ENCODE peak calls at places on chromosome X, in six cellular contexts. L is GM23248, A is HCT116, E is neural progenitor cell, H is GM23338, Z is PC-3. D is an unnamed sample.

GRCh38 chrX:136143714-136144113 is 3.6 kb upstream of the FHL1 start:
- DNase-seq in A (no peak), Z (no peak), E (no peak), H (no peak), L (no peak), D (no peak)

GRCh38 chrX:154430504-154430903 is 2.0 kb downstream of the ATP6AP1 start:
- DNase-seq in E (no peak), Z (no peak), H (no peak), L (no peak), A (no peak), D (no peak)

GRCh38 chrX:115134366-115134765 is 54.8 kb upstream of the RBMXL3 start:
- DNase-seq in H (no peak), L (no peak), A (no peak), Z (no peak), E (no peak), D (no peak)

GRCh38 chrX:47180346-47180745 is 13.3 kb upstream of the UBA1 start:
- DNase-seq in H (no peak), Z (no peak), L (no peak), E (no peak), A (no peak), D (no peak)

GRCh38 chrX:925094-925493 is 287.4 kb downstream of the CRLF2 start:
- DNase-seq in L (no peak), Z (no peak), A (no peak), E (no peak), H (no peak), D (no peak)

GRCh38 chrX:130186645-130187044 is 14.9 kb downstream of the RAB33A start:
- DNase-seq in Z (no peak), E (no peak), L (no peak), A (no peak), H (no peak), D (no peak)

GRCh38 chrX:30156880-30157560 is 58.3 kb upstream of the MAGEB2 start:
- DNase-seq in E (no peak), L (no peak), Z (no peak), H (no peak), A (no peak), D (no peak)

GRCh38 chrX:155876704-155877103 is 4.4 kb upstream of the VAMP7 start:
- DNase-seq in L (no peak), E (no peak), Z (no peak), A (no peak), H (no peak), D (peak)

GRCh38 chrX:122512561-122513072 is 671.5 kb upstream of the GRIA3 start:
- DNase-seq in E (no peak), A (no peak), H (no peak), Z (peak), L (peak), D (no peak)

GRCh38 chrX:129695937-129696336 is 41.2 kb upstream of the APLN start:
- DNase-seq in L (no peak), Z (no peak), E (no peak), A (no peak), H (no peak), D (no peak)

GRCh38 chrX:2928127-2928582 is 984 bp downstream of the ARSD start:
- DNase-seq in A (no peak), H (peak), L (peak), Z (no peak), E (peak), D (no peak)

GRCh38 chrX:67288958-67289641 is 254.7 kb upstream of the AR start:
- DNase-seq in A (no peak), H (no peak), L (no peak), Z (no peak), E (peak), D (no peak)

GRCh38 chrX:64427787-64428186 is 32.5 kb upstream of the MTMR8 start:
- DNase-seq in Z (no peak), A (no peak), E (peak), L (no peak), H (no peak), D (peak)

GRCh38 chrX:150897371-150898319 is 823 bp downstream of the CD99L2 start:
- DNase-seq in L (peak), Z (peak), H (peak), A (no peak), E (peak), D (peak)

GRCh38 chrX:103734125-103734760 is 23.5 kb downstream of the TMEM31 start:
- DNase-seq in E (no peak), Z (no peak), A (no peak), H (no peak), L (peak), D (no peak)

GRCh38 chrX:36844857-36845256 is 163.3 kb upstream of the FAM47C start:
- DNase-seq in Z (no peak), H (no peak), E (no peak), A (no peak), L (no peak), D (no peak)

GRCh38 chrX:137052641-137053235 is 18.9 kb upstream of the GPR101 start:
- DNase-seq in E (peak), L (peak), H (peak), Z (peak), A (no peak), D (no peak)

GRCh38 chrX:68942797-68943196 is 114.0 kb downstream of the EFNB1 start:
- DNase-seq in E (no peak), A (no peak), H (no peak), L (no peak), Z (no peak), D (no peak)
- TF ChIP-seq EZH2phosphoT487 in E (no peak), A (no peak), H (no peak), L (no peak), Z (no peak), D (no peak)

DNA sequence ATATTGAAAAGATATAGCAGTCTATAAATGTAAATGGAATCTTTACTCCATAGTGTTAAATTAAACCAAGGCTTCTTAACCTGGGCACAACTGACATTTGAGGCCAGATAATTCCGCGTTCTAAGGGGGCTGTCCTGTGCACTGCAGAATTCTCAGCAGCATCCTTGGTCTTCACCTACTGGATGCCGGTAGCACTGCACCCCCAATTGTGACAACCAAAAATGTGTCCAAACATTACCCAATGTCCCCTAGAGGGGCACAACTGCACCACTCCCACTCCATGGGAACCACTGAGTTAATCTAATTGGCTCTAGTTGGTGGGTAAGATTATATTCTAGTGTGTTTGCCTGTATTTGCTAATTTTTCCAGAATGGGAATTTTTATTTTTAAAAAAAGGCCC is 16.6 kb downstream of the AP1S2 start:
- DNase-seq in E (peak), H (peak), L (no peak), Z (peak), A (no peak), D (peak)
- TF ChIP-seq EZH2phosphoT487 in E (no peak), H (no peak), L (no peak), Z (no peak), A (no peak), D (no peak)

DNA sequence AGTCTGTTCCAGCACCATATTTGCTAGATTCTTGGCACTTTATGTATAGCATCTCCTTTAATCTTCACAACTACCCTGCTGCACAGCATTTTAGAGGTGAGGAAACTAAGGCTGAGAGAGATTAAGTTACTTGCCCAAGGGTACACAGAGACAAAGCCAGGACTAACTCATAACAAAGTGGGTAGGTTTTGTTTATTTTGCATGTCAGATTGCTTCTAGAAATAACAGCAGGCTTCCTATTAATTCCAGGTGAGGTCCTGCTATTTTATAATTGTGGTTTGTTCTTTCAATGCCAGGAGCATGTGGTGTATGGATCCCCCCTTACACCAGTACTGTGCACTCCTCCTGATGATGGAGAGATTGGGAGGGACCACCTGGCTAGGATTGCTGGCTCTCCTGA is 15.0 kb downstream of the TCEANC start:
- DNase-seq in H (no peak), Z (peak), L (no peak), E (no peak), A (no peak), D (no peak)
- TF ChIP-seq EZH2phosphoT487 in H (no peak), Z (no peak), L (no peak), E (no peak), A (no peak), D (no peak)

GRCh38 chrX:10259716-10260115 is 102.9 kb downstream of the CLCN4 start:
- DNase-seq in A (no peak), L (peak), H (no peak), Z (no peak), E (no peak), D (no peak)
- TF ChIP-seq EZH2phosphoT487 in A (no peak), L (no peak), H (no peak), Z (no peak), E (no peak), D (no peak)

DNA sequence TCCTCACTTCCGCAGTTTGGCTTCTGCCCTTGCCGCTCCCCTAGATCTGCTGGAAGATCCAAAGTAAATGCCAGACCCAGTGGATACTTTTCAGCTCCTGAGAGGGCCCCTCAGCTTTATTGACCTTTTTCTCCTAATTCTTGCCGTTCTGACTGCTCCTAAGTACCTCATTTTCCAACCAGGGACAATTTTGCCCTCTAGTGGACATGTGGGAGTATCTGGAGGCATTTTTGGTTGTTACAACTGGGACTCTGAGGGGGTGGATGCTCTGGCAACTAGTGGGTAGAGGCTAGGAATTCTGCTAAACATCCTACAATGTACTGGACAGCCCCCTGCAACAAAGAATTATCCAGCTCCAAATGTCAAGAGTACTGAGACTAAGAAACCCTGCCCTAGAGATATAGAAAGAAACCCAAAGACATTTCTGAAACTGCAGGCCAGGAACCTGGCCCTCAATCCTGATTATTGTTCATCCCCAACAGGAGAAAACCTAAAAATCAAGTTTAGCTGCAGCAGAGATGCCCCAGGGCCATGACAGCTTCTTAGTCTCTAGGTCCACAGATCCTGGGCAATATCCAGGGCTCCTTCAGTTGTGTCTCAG is 3.4 kb downstream of the TEX13B start:
- DNase-seq in E (peak), H (peak), L (peak), Z (peak), A (peak), D (peak)
- TF ChIP-seq EZH2phosphoT487 in E (no peak), H (no peak), L (no peak), Z (no peak), A (no peak), D (no peak)

DNA sequence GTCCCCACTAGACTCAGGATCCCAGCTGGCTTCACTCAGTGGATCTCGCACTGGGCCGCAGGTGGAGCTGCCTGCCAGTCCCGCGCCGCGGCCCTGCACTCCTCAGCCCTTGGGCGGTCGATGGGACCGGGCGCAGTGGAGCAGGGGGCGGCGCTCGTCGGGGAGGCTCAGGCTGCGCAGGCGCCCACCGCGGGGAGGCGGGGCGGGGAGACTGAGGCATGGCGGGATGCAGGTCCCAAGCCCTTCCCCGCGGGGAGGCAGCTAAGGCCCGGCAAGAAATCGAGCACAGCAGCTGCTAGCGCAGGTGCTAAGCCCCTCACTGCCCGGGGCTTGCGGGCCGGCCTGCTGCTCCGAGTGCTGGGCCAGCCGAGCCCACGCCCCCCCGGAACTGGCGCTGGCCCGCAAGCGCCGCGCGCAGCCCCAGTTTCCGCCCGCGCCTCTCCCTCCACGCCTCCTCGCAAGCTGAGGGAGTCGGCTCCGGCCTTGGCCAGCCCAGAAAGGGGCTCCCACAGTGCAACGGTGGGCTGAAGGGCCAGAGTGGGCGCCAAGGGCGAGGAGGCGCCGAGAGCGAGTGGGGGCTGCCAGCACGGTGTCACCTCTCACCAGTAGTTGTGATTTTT is 1038.0 kb downstream of the PCDH19 start:
- DNase-seq in L (no peak), E (no peak), A (no peak), Z (no peak), H (no peak), D (no peak)
- TF ChIP-seq EZH2phosphoT487 in L (no peak), E (no peak), A (no peak), Z (no peak), H (no peak), D (no peak)

GRCh38 chrX:74534569-74535038 is 79.8 kb downstream of the RLIM start:
- DNase-seq in H (no peak), E (no peak), A (no peak), Z (no peak), L (peak), D (no peak)
- TF ChIP-seq EZH2phosphoT487 in H (no peak), E (no peak), A (no peak), Z (no peak), L (no peak), D (no peak)

D was measured in OCI-LY7.